ENCODE peak calls at places on chromosome 7, in nine cellular contexts. T is IMR-90, B is NB4, A is foreskin keratinocyte, N is HCT116, C is astrocyte of the spinal cord, M is nephron progenitor cell, U is Calu3, G is suprapubic skin. E is an unnamed sample.

GRCh38 chr7:64876792-64877713 is 26.0 kb upstream of the ZNF273 start:
- DNase-seq in T (no peak), G (peak), U (no peak), B (peak), A (no peak), N (no peak), M (peak), C (no peak), E (no peak)

GRCh38 chr7:31125171-31125570 is 73.1 kb downstream of the ADCYAP1R1 start:
- DNase-seq in U (no peak), M (no peak), G (no peak), T (no peak), C (no peak), A (no peak), B (no peak), N (no peak), E (no peak)

GRCh38 chr7:98872328-98872924 is 2.6 kb upstream of the TMEM130 start:
- DNase-seq in T (no peak), M (no peak), B (peak), C (no peak), N (no peak), U (no peak), A (no peak), G (peak), E (no peak)

GRCh38 chr7:81857385-81857784 is 87.5 kb upstream of the HGF start:
- DNase-seq in B (no peak), U (no peak), G (no peak), N (no peak), A (no peak), T (no peak), M (no peak), C (no peak), E (no peak)

GRCh38 chr7:131774419-131775220 is 218.2 kb upstream of the PODXL start:
- DNase-seq in A (peak), N (no peak), G (no peak), T (no peak), M (no peak), C (no peak), U (no peak), B (no peak), E (no peak)

GRCh38 chr7:14902589-14902963 is at the start of gene DGKB:
- DNase-seq in T (peak), B (no peak), G (no peak), N (no peak), A (no peak), C (peak), M (peak), U (no peak), E (peak)

GRCh38 chr7:36763084-36763807 is 39.0 kb upstream of the AOAH start:
- DNase-seq in B (no peak), N (no peak), T (peak), C (peak), A (no peak), M (no peak), U (no peak), G (no peak), E (peak)

GRCh38 chr7:23272275-23272674 is 25.7 kb downstream of the GPNMB start:
- DNase-seq in G (no peak), T (no peak), C (no peak), U (no peak), A (no peak), N (no peak), M (no peak), B (no peak), E (no peak)

GRCh38 chr7:46909601-46910051 is 672.3 kb downstream of the TNS3 start:
- DNase-seq in B (no peak), U (no peak), M (no peak), N (no peak), C (peak), T (peak), A (peak), G (no peak), E (peak)

GRCh38 chr7:135490783-135491182 is 19.1 kb downstream of the CNOT4 start:
- DNase-seq in U (peak), M (no peak), T (peak), N (no peak), G (no peak), C (peak), B (no peak), A (no peak), E (peak)

GRCh38 chr7:26090927-26091519 is 61.0 kb upstream of the NFE2L3 start:
- DNase-seq in N (peak), U (peak), C (peak), B (peak), A (no peak), G (no peak), M (peak), T (peak), E (peak)

GRCh38 chr7:91351374-91351773 is 87.1 kb downstream of the FZD1 start:
- DNase-seq in G (no peak), T (peak), M (no peak), C (peak), A (peak), B (no peak), U (no peak), N (no peak), E (no peak)

GRCh38 chr7:144824360-144824759 is 11.5 kb downstream of the TPK1 start:
- DNase-seq in T (peak), U (no peak), M (no peak), N (no peak), A (peak), B (no peak), C (peak), G (no peak), E (peak)

GRCh38 chr7:76300210-76300731 is 2.2 kb upstream of the HSPB1 start:
- DNase-seq in U (peak), M (no peak), G (no peak), T (peak), A (peak), N (peak), C (peak), B (no peak), E (peak)

GRCh38 chr7:46494026-46494425 is 573.0 kb upstream of the IGFBP3 start:
- DNase-seq in U (no peak), G (no peak), B (no peak), N (no peak), T (peak), A (peak), M (no peak), C (peak), E (peak)

GRCh38 chr7:92035576-92035975 is 94.9 kb downstream of the AKAP9 start:
- DNase-seq in B (no peak), T (no peak), N (no peak), A (no peak), C (no peak), M (no peak), G (no peak), U (no peak), E (no peak)

GRCh38 chr7:105229641-105230040 is 159.1 kb downstream of the SRPK2 start:
- DNase-seq in M (no peak), U (no peak), A (peak), G (no peak), T (peak), B (no peak), N (no peak), C (no peak), E (no peak)

GRCh38 chr7:116431783-116432182 is 67.8 kb upstream of the CAV2 start:
- DNase-seq in U (no peak), G (no peak), T (peak), A (no peak), M (no peak), C (no peak), B (no peak), N (no peak), E (peak)

GRCh38 chr7:156058248-156058647 is 246.0 kb upstream of the SHH start:
- DNase-seq in A (no peak), M (no peak), U (no peak), T (no peak), B (no peak), N (no peak), G (no peak), C (no peak), E (no peak)

GRCh38 chr7:82926477-82926876 is 236.2 kb downstream of the PCLO start:
- DNase-seq in C (no peak), B (no peak), U (no peak), G (no peak), M (no peak), A (no peak), T (no peak), N (no peak), E (no peak)

GRCh38 chr7:69906309-69906995 is 308.2 kb downstream of the AUTS2 start:
- DNase-seq in C (no peak), G (no peak), T (no peak), N (no peak), U (no peak), A (no peak), M (peak), B (peak), E (peak)

GRCh38 chr7:32532716-32533115 is 37.4 kb downstream of the AVL9 start:
- DNase-seq in B (no peak), A (no peak), G (no peak), M (no peak), C (no peak), N (no peak), T (no peak), U (no peak), E (no peak)

GRCh38 chr7:101984997-101985645 is 167.7 kb downstream of the CUX1 start:
- DNase-seq in T (no peak), C (no peak), B (no peak), A (no peak), U (no peak), M (no peak), G (no peak), N (no peak), E (no peak)

GRCh38 chr7:80775972-80776371 is 137.5 kb downstream of the CD36 start:
- DNase-seq in C (no peak), T (no peak), G (no peak), M (no peak), B (no peak), A (no peak), U (no peak), N (no peak), E (no peak)

GRCh38 chr7:100789055-100789454 is 38.3 kb downstream of the EPHB4 start:
- DNase-seq in U (no peak), M (no peak), T (no peak), G (no peak), N (no peak), C (no peak), B (no peak), A (no peak), E (no peak)
- TF ChIP-seq CTCF in U (no peak), M (peak), T (no peak), G (no peak), N (peak), C (peak), B (no peak), A (peak), E (no peak)

GRCh38 chr7:1219516-1219915 is 13.2 kb upstream of the UNCX start:
- DNase-seq in A (no peak), T (no peak), M (no peak), N (no peak), C (no peak), G (no peak), U (no peak), B (no peak), E (no peak)
- TF ChIP-seq CTCF in A (no peak), T (no peak), M (no peak), N (no peak), C (no peak), G (no peak), U (no peak), B (no peak), E (no peak)

GRCh38 chr7:112450807-112451661 is 774 bp downstream of the IFRD1 start:
- DNase-seq in C (peak), G (peak), U (peak), B (peak), A (peak), T (peak), N (peak), M (peak), E (peak)
- TF ChIP-seq CTCF in C (no peak), G (no peak), U (no peak), B (no peak), A (no peak), T (no peak), N (no peak), M (no peak), E (no peak)

GRCh38 chr7:96183163-96183562 is 138.7 kb downstream of the SLC25A13 start:
- DNase-seq in N (no peak), G (no peak), T (no peak), M (no peak), B (no peak), A (no peak), U (no peak), C (no peak), E (no peak)
- TF ChIP-seq CTCF in N (no peak), G (no peak), T (no peak), M (no peak), B (no peak), A (peak), U (no peak), C (no peak), E (peak)

GRCh38 chr7:22001345-22002004 is 55.8 kb upstream of the CDCA7L start:
- DNase-seq in T (peak), G (no peak), M (peak), C (peak), B (peak), N (peak), U (peak), A (peak), E (peak)
- TF ChIP-seq CTCF in T (peak), G (peak), M (peak), C (peak), B (peak), N (peak), U (peak), A (peak), E (peak)

GRCh38 chr7:90311185-90311584 is 9.9 kb downstream of the FAM237B start:
- DNase-seq in M (no peak), U (no peak), T (no peak), N (no peak), C (no peak), B (no peak), A (no peak), G (no peak), E (no peak)

GRCh38 chr7:90313908-90314307 is 7.2 kb downstream of the FAM237B start:
- DNase-seq in N (no peak), T (no peak), M (no peak), G (no peak), B (no peak), C (no peak), U (no peak), A (no peak), E (no peak)

GRCh38 chr7:90312745-90313144 is 8.4 kb downstream of the FAM237B start:
- DNase-seq in N (no peak), A (no peak), U (no peak), M (no peak), B (peak), G (no peak), T (no peak), C (no peak), E (peak)

DNA sequence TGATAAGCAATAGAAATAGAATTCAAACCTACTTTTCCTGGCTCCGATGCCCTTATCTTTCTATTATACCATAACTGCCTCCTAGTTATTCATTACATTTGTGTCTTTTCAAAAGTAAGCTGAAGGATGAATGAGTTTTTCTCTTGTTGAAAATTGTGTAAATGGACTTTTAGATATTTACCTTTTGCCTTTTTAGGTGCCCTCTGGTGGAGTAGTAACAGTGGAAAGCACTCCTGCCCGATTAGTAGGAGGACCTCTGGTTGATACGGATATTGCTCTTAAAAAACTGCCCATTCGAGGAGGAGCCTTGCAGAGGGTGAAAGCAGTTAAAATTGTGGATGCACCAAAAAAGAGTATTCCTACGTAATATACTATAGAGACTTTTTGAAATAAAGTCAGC is 11.2 kb downstream of the FAM237B start:
- DNase-seq in C (no peak), U (no peak), G (no peak), A (no peak), T (no peak), M (no peak), N (no peak), B (no peak), E (no peak)
- TF ChIP-seq CTCF in C (no peak), U (no peak), G (no peak), A (no peak), T (no peak), M (no peak), N (no peak), B (no peak), E (no peak)

DNA sequence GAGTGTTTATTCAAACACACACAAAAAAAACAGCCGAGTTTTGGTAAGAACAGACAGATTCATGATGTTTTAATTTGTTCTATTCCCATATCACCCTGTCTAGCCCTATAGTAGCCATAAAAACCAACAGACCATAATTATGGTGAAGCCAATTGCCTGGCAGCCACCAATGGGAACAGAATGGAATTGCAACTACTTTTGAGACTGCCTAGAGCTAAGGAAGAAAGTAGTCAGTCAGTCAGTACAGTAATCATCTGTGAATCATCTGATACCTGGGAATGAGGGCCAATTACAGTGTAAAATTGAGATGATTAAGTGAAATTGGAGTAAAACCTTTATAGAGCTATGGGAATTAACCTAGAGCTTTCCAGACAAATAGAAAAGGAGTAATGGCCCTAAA is 952.7 kb upstream of the KCND2 start:
- DNase-seq in G (no peak), U (no peak), M (no peak), C (no peak), N (peak), B (no peak), A (peak), T (no peak), E (no peak)
- TF ChIP-seq CTCF in G (no peak), U (no peak), M (no peak), C (no peak), N (peak), B (peak), A (no peak), T (no peak), E (no peak)

GRCh38 chr7:134391223-134391622 is 67.7 kb downstream of the AKR1B1 start:
- DNase-seq in B (no peak), A (no peak), T (no peak), G (no peak), U (no peak), N (no peak), C (no peak), M (no peak), E (no peak)
- TF ChIP-seq CTCF in B (no peak), A (no peak), T (no peak), G (no peak), U (no peak), N (no peak), C (no peak), M (no peak), E (no peak)

GRCh38 chr7:28626629-28627262 is 214.4 kb downstream of the CREB5 start:
- DNase-seq in C (peak), A (peak), M (peak), N (peak), G (no peak), T (peak), B (peak), U (peak), E (peak)
- TF ChIP-seq CTCF in C (peak), A (peak), M (peak), N (peak), G (peak), T (peak), B (peak), U (peak), E (peak)